ENCODE peak calls at places on chromosomes 5 and 9, in seven cellular contexts. F, P, B, H, Q, A and E are unnamed samples.

GRCh38 chr9:131839281-131840084 is 99.6 kb upstream of the RAPGEF1 start:
- DNase-seq in F (no peak), P (no peak), B (no peak), H (peak; percentile 65), Q (peak; percentile 14), A (no peak), E (peak; percentile 18)

GRCh38 chr5:19492861-19493260 is 495.1 kb downstream of the CDH18 start:
- DNase-seq in F (no peak), P (no peak), B (no peak), H (no peak), Q (no peak), A (no peak), E (no peak)

GRCh38 chr9:131720330-131720729 is 19.5 kb downstream of the RAPGEF1 start:
- DNase-seq in F (no peak), P (no peak), B (no peak), H (no peak), Q (no peak), A (no peak), E (no peak)

GRCh38 chr9:117643288-117643654 is 60.9 kb upstream of the TLR4 start:
- DNase-seq in F (no peak), P (no peak), B (no peak), H (no peak), Q (no peak), A (no peak), E (no peak)

GRCh38 chr9:37471942-37472679 is 6.9 kb upstream of the ZBTB5 start:
- DNase-seq in F (peak; percentile 42), P (no peak), B (no peak), H (peak; percentile 95), Q (no peak), A (no peak), E (no peak)

GRCh38 chr5:144467795-144468194 is 297.1 kb downstream of the KCTD16 start:
- DNase-seq in F (peak; percentile 55), P (no peak), B (no peak), H (peak; percentile 56), Q (no peak), A (no peak), E (no peak)

GRCh38 chr5:6551287-6551954 is 81.4 kb downstream of the NSUN2 start:
- DNase-seq in F (no peak), P (no peak), B (no peak), H (no peak), Q (no peak), A (no peak), E (no peak)

GRCh38 chr5:172852490-172853354 is 18.7 kb downstream of the ERGIC1 start:
- DNase-seq in F (no peak), P (peak; percentile 70), B (no peak), H (peak; percentile 75), Q (no peak), A (no peak), E (no peak)

GRCh38 chr9:3401556-3401955 is 124.2 kb downstream of the RFX3 start:
- DNase-seq in F (no peak), P (no peak), B (no peak), H (no peak), Q (no peak), A (no peak), E (no peak)

GRCh38 chr9:16726023-16726422 is 144.4 kb downstream of the BNC2 start:
- DNase-seq in F (no peak), P (no peak), B (no peak), H (peak; percentile 70), Q (no peak), A (no peak), E (no peak)

GRCh38 chr5:1429501-1429900 is 15.7 kb downstream of the SLC6A3 start:
- DNase-seq in F (no peak), P (peak; percentile 44), B (no peak), H (no peak), Q (no peak), A (no peak), E (no peak)

GRCh38 chr5:86463339-86463738 is 154.4 kb upstream of the COX7C start:
- DNase-seq in F (no peak), P (no peak), B (no peak), H (no peak), Q (no peak), A (no peak), E (no peak)

GRCh38 chr5:151617841-151618710 is 26.9 kb upstream of the FAT2 start:
- DNase-seq in F (no peak), P (no peak), B (no peak), H (no peak), Q (no peak), A (no peak), E (no peak)

GRCh38 chr5:139726248-139726647 is 69.4 kb upstream of the PSD2 start:
- DNase-seq in F (no peak), P (no peak), B (no peak), H (no peak), Q (no peak), A (no peak), E (no peak)

GRCh38 chr5:128881609-128882008 is 83.7 kb upstream of the SLC27A6 start:
- DNase-seq in F (peak; percentile 72), P (no peak), B (no peak), H (no peak), Q (no peak), A (no peak), E (no peak)

GRCh38 chr9:126533911-126534300 is 79.8 kb upstream of the LMX1B start:
- DNase-seq in F (no peak), P (no peak), B (no peak), H (no peak), Q (no peak), A (no peak), E (no peak)

GRCh38 chr9:105444130-105444529 is 3.7 kb upstream of the FSD1L start:
- DNase-seq in F (no peak), P (no peak), B (no peak), H (peak; percentile 76), Q (no peak), A (no peak), E (no peak)

GRCh38 chr9:105445203-105445881 is 2.5 kb upstream of the FSD1L start:
- DNase-seq in F (no peak), P (no peak), B (no peak), H (peak; percentile 35), Q (no peak), A (no peak), E (no peak)

GRCh38 chr9:105447386-105447813 is 434 bp upstream of the FSD1L start:
- DNase-seq in F (no peak), P (no peak), B (no peak), H (no peak), Q (no peak), A (no peak), E (no peak)

GRCh38 chr9:105449081-105449480 is 1.2 kb downstream of the FSD1L start:
- DNase-seq in F (no peak), P (no peak), B (no peak), H (peak; percentile 49), Q (no peak), A (no peak), E (no peak)

DNA sequence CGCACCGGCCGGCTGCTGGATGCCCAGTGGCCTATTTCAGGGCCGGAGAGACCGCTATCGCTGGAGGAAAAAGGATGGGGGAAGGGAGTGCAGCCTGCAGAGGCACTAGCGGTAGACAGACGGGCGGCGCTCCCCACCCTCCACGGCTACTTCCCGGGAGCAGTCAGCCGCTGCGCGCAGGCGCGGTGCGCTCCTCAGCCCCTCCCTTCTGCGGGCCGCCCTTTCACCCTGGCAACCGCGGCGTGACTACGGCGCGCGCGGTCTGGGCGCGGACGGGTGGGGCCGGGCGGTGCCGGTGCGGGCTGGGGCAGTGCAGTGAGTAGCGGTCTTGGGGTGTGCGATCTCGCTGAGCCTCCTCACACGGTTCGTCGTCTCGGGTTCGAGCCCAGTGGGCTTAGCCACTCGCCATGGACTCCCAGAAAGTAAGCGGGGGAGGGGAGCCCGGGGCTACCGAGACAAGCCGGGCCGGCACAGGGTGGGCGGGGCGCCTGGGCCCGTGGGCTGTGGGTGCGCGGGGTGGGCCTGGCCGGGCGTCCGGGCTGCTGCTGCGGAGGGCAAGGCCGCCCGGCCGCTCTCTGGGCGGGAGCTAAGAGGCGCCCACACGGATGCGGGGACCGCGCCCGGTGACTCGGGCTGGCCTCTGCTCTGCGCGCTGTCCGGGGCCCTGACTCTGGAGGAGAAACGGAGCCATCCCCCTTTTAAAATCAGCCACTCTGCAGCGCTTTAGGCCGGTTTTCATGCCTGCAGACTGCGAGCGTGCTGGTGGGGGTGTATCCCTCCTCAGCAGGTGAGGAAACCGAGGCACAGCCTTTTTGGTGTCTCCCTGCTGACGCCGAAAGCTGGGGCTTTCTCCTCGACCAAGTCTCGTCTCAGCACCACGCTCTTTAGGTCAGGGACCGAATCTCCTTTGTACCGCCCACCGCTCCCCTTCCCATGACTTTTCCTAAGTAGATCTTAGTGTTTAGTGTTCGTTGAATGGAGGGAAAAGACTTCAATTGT is at the start of gene FSD1L:
- DNase-seq in F (peak; percentile 97), P (peak; percentile 95), B (peak; percentile 85), H (peak; percentile 90), Q (peak; percentile 67), A (peak; percentile 89), E (peak; percentile 97)
- TF ChIP-seq CTCF in F (peak; percentile 45), P (no peak), B (no peak), H (peak; percentile 25), Q (no peak), A (no peak), E (no peak)

GRCh38 chr9:88169700-88170099 is 31.4 kb upstream of the SPATA31C2 start:
- DNase-seq in F (no peak), P (no peak), B (no peak), H (no peak), Q (no peak), A (no peak), E (no peak)

GRCh38 chr9:88173378-88173999 is 35.2 kb upstream of the SPATA31C2 start:
- DNase-seq in F (peak; percentile 75), P (no peak), B (no peak), H (peak; percentile 73), Q (peak; percentile 22), A (no peak), E (peak; percentile 39)

GRCh38 chr9:88177343-88177742 is 39.1 kb upstream of the SPATA31C2 start:
- DNase-seq in F (no peak), P (no peak), B (no peak), H (no peak), Q (no peak), A (no peak), E (no peak)

GRCh38 chr9:88179080-88179521 is 40.8 kb upstream of the SPATA31C2 start:
- DNase-seq in F (no peak), P (no peak), B (no peak), H (no peak), Q (no peak), A (no peak), E (no peak)

GRCh38 chr9:88174324-88174723 is 36.0 kb upstream of the SPATA31C2 start:
- DNase-seq in F (no peak), P (no peak), B (no peak), H (no peak), Q (no peak), A (no peak), E (peak; percentile 57)
- TF ChIP-seq CTCF in F (no peak), P (no peak), B (peak; percentile 13), H (no peak), Q (no peak), A (no peak), E (no peak)

GRCh38 chr9:134637241-134637640 is 4.4 kb upstream of the COL5A1 start:
- DNase-seq in F (no peak), P (no peak), B (no peak), H (no peak), Q (no peak), A (no peak), E (peak; percentile 34)
- TF ChIP-seq CTCF in F (no peak), P (no peak), B (no peak), H (peak; percentile 32), Q (no peak), A (no peak), E (no peak)

GRCh38 chr9:10614201-10614870 is 1.5 kb upstream of the PTPRD start:
- DNase-seq in F (no peak), P (no peak), B (no peak), H (no peak), Q (no peak), A (no peak), E (no peak)

GRCh38 chr9:10613413-10613812 is 611 bp upstream of the PTPRD start:
- DNase-seq in F (no peak), P (no peak), B (no peak), H (no peak), Q (no peak), A (no peak), E (no peak)

GRCh38 chr9:10612649-10613398 is at the start of gene PTPRD:
- DNase-seq in F (peak; percentile 67), P (peak; percentile 67), B (peak; percentile 59), H (peak; percentile 5), Q (no peak), A (no peak), E (peak; percentile 82)
- TF ChIP-seq CTCF in F (no peak), P (no peak), B (peak; percentile 67), H (no peak), Q (no peak), A (no peak), E (peak; percentile 63)